ENCODE peak calls at places on chromosomes 16 and 17, in six cellular contexts. I is transverse colon, V is lung, H is neural progenitor cell, T is HCT116, M is astrocyte of the spinal cord. O is an unnamed sample.

GRCh38 chr17:81241648-81242420 is 2.7 kb downstream of the NDUFAF8 start:
- DNase-seq in I (peak), V (peak), H (peak), T (no peak), M (peak), O (peak)

GRCh38 chr16:10180771-10181163 is 1.5 kb downstream of the GRIN2A start:
- DNase-seq in I (no peak), V (no peak), H (peak), T (no peak), M (no peak), O (no peak)

GRCh38 chr17:50118076-50118827 is 11.7 kb downstream of the SAMD14 start:
- DNase-seq in I (no peak), V (no peak), H (no peak), T (no peak), M (no peak), O (no peak)

GRCh38 chr17:4950757-4951204 is at the start of gene ENO3:
- DNase-seq in I (peak), V (no peak), H (peak), T (no peak), M (no peak), O (no peak)

GRCh38 chr17:10292057-10292931 is 80.5 kb downstream of the MYH13 start:
- DNase-seq in I (peak), V (no peak), H (no peak), T (peak), M (peak), O (no peak)

GRCh38 chr16:2239231-2239675 is 3.0 kb downstream of the DNASE1L2 start:
- DNase-seq in I (no peak), V (no peak), H (no peak), T (no peak), M (no peak), O (no peak)

GRCh38 chr17:17905036-17905320 is 67.2 kb downstream of the TOM1L2 start:
- DNase-seq in I (no peak), V (no peak), H (no peak), T (no peak), M (no peak), O (no peak)

GRCh38 chr16:65355706-65356105 is 233.8 kb upstream of the CDH11 start:
- DNase-seq in I (no peak), V (no peak), H (no peak), T (no peak), M (no peak), O (no peak)

GRCh38 chr16:10579965-10580918 is at the start of gene EMP2:
- DNase-seq in I (peak), V (peak), H (peak), T (peak), M (peak), O (peak)

GRCh38 chr16:28924762-28925385 is at the start of gene RABEP2:
- DNase-seq in I (peak), V (peak), H (peak), T (peak), M (peak), O (peak)

GRCh38 chr17:72030067-72030899 is 90.5 kb upstream of the SOX9 start:
- DNase-seq in I (peak), V (peak), H (peak), T (no peak), M (peak), O (peak)

GRCh38 chr17:41571561-41572434 is at the start of gene KRT9:
- DNase-seq in I (no peak), V (no peak), H (no peak), T (no peak), M (no peak), O (no peak)

GRCh38 chr17:49739662-49740271 is 24.2 kb downstream of the FAM117A start:
- DNase-seq in I (peak), V (peak), H (no peak), T (no peak), M (no peak), O (peak)

GRCh38 chr16:50631985-50632576 is 49.0 kb downstream of the SNX20 start:
- DNase-seq in I (no peak), V (no peak), H (no peak), T (no peak), M (no peak), O (no peak)

GRCh38 chr16:21593530-21594289 is 5.7 kb upstream of the METTL9 start:
- DNase-seq in I (no peak), V (no peak), H (no peak), T (no peak), M (no peak), O (no peak)

GRCh38 chr16:71489122-71489521 is at the start of gene ZNF19:
- DNase-seq in I (no peak), V (no peak), H (no peak), T (no peak), M (no peak), O (no peak)

GRCh38 chr16:85227262-85227923 is 115.1 kb upstream of the CIBAR2 start:
- DNase-seq in I (no peak), V (no peak), H (no peak), T (no peak), M (peak), O (peak)

GRCh38 chr16:85228463-85228862 is 116.2 kb upstream of the CIBAR2 start:
- DNase-seq in I (no peak), V (no peak), H (no peak), T (no peak), M (no peak), O (no peak)

GRCh38 chr16:85229869-85230416 is 117.7 kb upstream of the CIBAR2 start:
- DNase-seq in I (no peak), V (no peak), H (peak), T (no peak), M (no peak), O (no peak)

GRCh38 chr16:85228970-85229430 is 116.7 kb upstream of the CIBAR2 start:
- DNase-seq in I (no peak), V (no peak), H (no peak), T (no peak), M (no peak), O (no peak)

DNA sequence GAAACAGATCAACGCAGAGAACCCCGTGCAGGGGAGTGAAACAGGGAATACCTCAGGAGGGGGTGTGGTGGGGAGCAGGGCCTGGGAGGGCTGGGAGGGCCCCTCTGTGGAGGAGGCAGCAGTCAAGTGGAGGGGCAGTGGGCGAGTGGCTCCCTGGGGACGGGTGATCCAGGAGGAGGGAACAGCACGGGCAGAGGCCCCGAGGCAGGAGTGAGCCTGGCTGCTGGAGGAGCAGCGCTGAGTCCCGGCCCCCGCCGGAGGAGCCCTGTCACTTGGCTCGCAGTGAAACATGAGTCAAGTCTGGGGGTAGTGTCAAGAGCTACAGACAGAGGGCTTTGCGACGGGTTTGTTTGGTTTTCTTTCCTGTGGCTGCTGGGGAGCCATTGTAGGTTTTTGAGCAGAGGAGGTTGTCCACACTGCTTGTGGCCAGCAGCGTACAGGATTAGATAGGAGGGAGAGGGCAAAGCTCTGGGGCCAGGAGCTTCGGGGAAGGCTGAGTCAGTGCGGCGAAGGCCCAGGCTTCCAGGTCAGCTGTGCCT is 115.7 kb upstream of the CIBAR2 start:
- DNase-seq in I (no peak), V (no peak), H (peak), T (no peak), M (peak), O (peak)
- TF ChIP-seq CTCF in I (no peak), V (no peak), H (no peak), T (no peak), M (peak), O (no peak)

GRCh38 chr17:16286009-16286946 is 67.0 kb downstream of the CENPV start:
- DNase-seq in I (peak), V (peak), H (peak), T (peak), M (peak), O (peak)

GRCh38 chr17:16286947-16287562 is 66.2 kb downstream of the CENPV start:
- DNase-seq in I (peak), V (no peak), H (no peak), T (no peak), M (no peak), O (no peak)

GRCh38 chr17:16288860-16289571 is 64.3 kb downstream of the CENPV start:
- DNase-seq in I (no peak), V (no peak), H (no peak), T (no peak), M (no peak), O (no peak)

GRCh38 chr17:16285646-16286008 is 67.6 kb downstream of the CENPV start:
- DNase-seq in I (no peak), V (no peak), H (no peak), T (no peak), M (no peak), O (no peak)

GRCh38 chr17:16287563-16288027 is 65.7 kb downstream of the CENPV start:
- DNase-seq in I (peak), V (no peak), H (no peak), T (no peak), M (peak), O (no peak)
- H3K4me3 ChIP-seq in I (no peak), V (no peak), H (no peak), T (no peak), M (no peak), O (no peak)

GRCh38 chr17:19644493-19645210 is 3.9 kb upstream of the ALDH3A2 start:
- DNase-seq in I (no peak), V (no peak), H (no peak), T (no peak), M (no peak), O (no peak)

GRCh38 chr17:19646788-19647696 is 1.5 kb upstream of the ALDH3A2 start:
- DNase-seq in I (no peak), V (no peak), H (peak), T (peak), M (peak), O (peak)

GRCh38 chr17:19648475-19649406 is at the start of gene ALDH3A2:
- DNase-seq in I (peak), V (peak), H (peak), T (peak), M (peak), O (peak)

GRCh38 chr17:19647697-19648474 is 665 bp upstream of the ALDH3A2 start:
- DNase-seq in I (peak), V (peak), H (peak), T (peak), M (peak), O (peak)

GRCh38 chr17:19645608-19646250 is 2.8 kb upstream of the ALDH3A2 start:
- DNase-seq in I (peak), V (no peak), H (peak), T (no peak), M (no peak), O (no peak)
- TF ChIP-seq CTCF in I (peak), V (peak), H (peak), T (peak), M (peak), O (peak)

GRCh38 chr16:14298374-14299122 is 227.4 kb downstream of the MRTFB start:
- DNase-seq in I (no peak), V (no peak), H (no peak), T (no peak), M (no peak), O (no peak)

GRCh38 chr16:14301150-14302030 is 230.3 kb downstream of the MRTFB start:
- DNase-seq in I (peak), V (no peak), H (peak), T (no peak), M (no peak), O (peak)

GRCh38 chr16:14302031-14302398 is 230.9 kb downstream of the MRTFB start:
- DNase-seq in I (peak), V (no peak), H (peak), T (no peak), M (peak), O (peak)

GRCh38 chr16:14302399-14303181 is 231.5 kb downstream of the MRTFB start:
- DNase-seq in I (peak), V (no peak), H (peak), T (no peak), M (no peak), O (no peak)

GRCh38 chr16:14300631-14301149 is 229.6 kb downstream of the MRTFB start:
- DNase-seq in I (peak), V (peak), H (peak), T (peak), M (peak), O (peak)
- H3K4me3 ChIP-seq in I (no peak), V (no peak), H (peak), T (peak), M (peak), O (peak)

GRCh38 chr16:1075546-1075945 is 3.0 kb downstream of the SSTR5 start:
- DNase-seq in I (no peak), V (no peak), H (no peak), T (no peak), M (no peak), O (no peak)

GRCh38 chr16:1073262-1073558 is 663 bp downstream of the SSTR5 start:
- DNase-seq in I (no peak), V (no peak), H (no peak), T (no peak), M (no peak), O (no peak)

GRCh38 chr16:1074379-1074649 is 1.8 kb downstream of the SSTR5 start:
- DNase-seq in I (no peak), V (no peak), H (no peak), T (no peak), M (no peak), O (no peak)

GRCh38 chr16:1072526-1073261 is at the start of gene SSTR5:
- DNase-seq in I (no peak), V (no peak), H (peak), T (no peak), M (no peak), O (no peak)

GRCh38 chr16:1073566-1074378 is 1.2 kb downstream of the SSTR5 start:
- DNase-seq in I (no peak), V (no peak), H (peak), T (no peak), M (no peak), O (no peak)
- TF ChIP-seq CTCF in I (no peak), V (no peak), H (peak), T (peak), M (no peak), O (no peak)

GRCh38 chr16:61665512-61665911 is 370.7 kb downstream of the CDH8 start:
- DNase-seq in I (no peak), V (no peak), H (no peak), T (no peak), M (no peak), O (no peak)
- H3K4me3 ChIP-seq in I (no peak), V (no peak), H (no peak), T (no peak), M (no peak), O (no peak)

DNA sequence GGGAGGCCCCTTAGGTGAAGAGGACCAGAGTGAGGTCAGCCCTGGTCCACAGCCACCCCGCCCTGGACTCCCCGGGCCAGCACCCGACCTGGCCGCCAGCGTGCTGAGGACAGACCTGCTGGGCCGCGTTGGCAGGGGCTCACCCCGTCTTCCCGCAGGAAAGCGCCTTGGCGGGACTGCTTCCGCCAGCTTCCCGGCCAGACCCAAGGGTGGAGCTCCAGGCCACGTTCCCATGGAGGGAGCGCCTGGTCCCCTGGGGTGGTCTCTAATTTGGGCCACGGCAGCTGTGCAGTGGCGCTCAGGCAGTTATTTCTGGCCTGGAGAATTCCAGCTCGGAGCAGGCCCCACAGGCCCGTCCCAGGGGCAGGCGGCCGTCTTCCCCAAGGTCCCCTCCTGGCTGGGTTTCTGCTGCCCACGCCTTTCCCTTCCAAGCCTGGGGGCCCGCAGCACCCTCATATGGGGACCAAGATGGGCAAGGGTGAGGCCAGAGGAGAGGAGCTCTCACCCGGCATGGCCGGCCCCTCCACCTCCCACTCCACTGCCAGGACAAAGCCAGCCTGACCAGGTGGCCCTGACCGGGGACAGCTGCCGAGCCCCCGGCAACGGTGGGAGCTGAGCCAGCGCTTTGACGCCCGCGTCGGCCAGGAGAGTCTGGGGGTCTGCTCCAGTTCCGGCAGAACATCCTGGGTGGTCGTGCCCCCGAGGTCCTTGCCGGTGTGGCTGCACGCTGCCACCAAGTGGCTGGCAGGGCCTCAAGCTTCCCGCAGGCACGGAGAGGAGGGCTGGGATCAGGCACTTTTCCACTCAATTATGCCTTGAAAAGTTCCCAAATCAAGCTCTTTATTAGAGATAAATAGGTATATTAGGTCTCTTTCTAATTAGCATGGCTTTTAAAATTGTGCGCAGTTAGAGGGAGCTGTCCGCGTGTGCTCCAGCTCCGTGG is 28.1 kb downstream of the CACNA1H start:
- DNase-seq in I (no peak), V (no peak), H (peak), T (no peak), M (no peak), O (no peak)
- TF ChIP-seq CTCF in I (no peak), V (no peak), H (peak), T (peak), M (peak), O (no peak)

GRCh38 chr17:11308550-11308949 is 67.5 kb downstream of the SHISA6 start:
- DNase-seq in I (no peak), V (no peak), H (peak), T (no peak), M (no peak), O (no peak)
- H3K4me3 ChIP-seq in I (no peak), V (no peak), H (no peak), T (no peak), M (no peak), O (no peak)

GRCh38 chr16:17131351-17131750 is 339.4 kb downstream of the XYLT1 start:
- DNase-seq in I (no peak), V (no peak), H (no peak), T (no peak), M (no peak), O (no peak)
- TF ChIP-seq CTCF in I (no peak), V (no peak), H (peak), T (no peak), M (no peak), O (no peak)

GRCh38 chr17:390025-390424 is 37.4 kb upstream of the RPH3AL start:
- DNase-seq in I (no peak), V (no peak), H (no peak), T (no peak), M (no peak), O (no peak)
- H3K4me3 ChIP-seq in I (no peak), V (no peak), H (no peak), T (no peak), M (no peak), O (no peak)

O was measured in epithelial cell of esophagus.